ENCODE peak calls at places on chromosomes 13 and 19, in five cellular contexts. One of them, this sample, is unnamed.

GRCh38 chr13:40336228-40337221 is 329.9 kb downstream of the FOXO1 start:
- DNase-seq in tibial nerve: no peak
- DNase-seq in mesendoderm: no peak
- DNase-seq in esophagus squamous epithelium: no peak
- DNase-seq in left ventricle myocardium inferior: no peak
- DNase-seq in this sample: no peak

GRCh38 chr19:44647144-44647543 is 3.4 kb downstream of the PVR start:
- DNase-seq in tibial nerve: no peak
- DNase-seq in mesendoderm: no peak
- DNase-seq in esophagus squamous epithelium: no peak
- DNase-seq in left ventricle myocardium inferior: no peak
- DNase-seq in this sample: no peak

GRCh38 chr13:77139311-77139710 is 112.4 kb upstream of the FBXL3 start:
- DNase-seq in tibial nerve: no peak
- DNase-seq in mesendoderm: no peak
- DNase-seq in esophagus squamous epithelium: no peak
- DNase-seq in left ventricle myocardium inferior: no peak
- DNase-seq in this sample: no peak

GRCh38 chr19:34226036-34226435 is 28.3 kb upstream of the GARRE1 start:
- DNase-seq in tibial nerve: no peak
- DNase-seq in mesendoderm: no peak
- DNase-seq in esophagus squamous epithelium: no peak
- DNase-seq in left ventricle myocardium inferior: no peak
- DNase-seq in this sample: no peak

GRCh38 chr13:42270160-42270856 is 1.6 kb upstream of the AKAP11 start:
- DNase-seq in tibial nerve: no peak
- DNase-seq in mesendoderm: no peak
- DNase-seq in esophagus squamous epithelium: no peak
- DNase-seq in left ventricle myocardium inferior: no peak
- DNase-seq in this sample: no peak

GRCh38 chr13:30774214-30774730 is 38.9 kb downstream of the ALOX5AP start:
- DNase-seq in tibial nerve: no peak
- DNase-seq in mesendoderm: no peak
- DNase-seq in esophagus squamous epithelium: no peak
- DNase-seq in left ventricle myocardium inferior: no peak
- DNase-seq in this sample: peak; percentile 12

GRCh38 chr19:55643003-55643732 is at the start of gene ZNF581:
- DNase-seq in tibial nerve: peak; percentile 66
- DNase-seq in mesendoderm: peak; percentile 87
- DNase-seq in esophagus squamous epithelium: no peak
- DNase-seq in left ventricle myocardium inferior: peak; percentile 81
- DNase-seq in this sample: peak; percentile 80

GRCh38 chr19:35911790-35912189 is 3.7 kb upstream of the TYROBP start:
- DNase-seq in tibial nerve: no peak
- DNase-seq in mesendoderm: no peak
- DNase-seq in esophagus squamous epithelium: no peak
- DNase-seq in left ventricle myocardium inferior: no peak
- DNase-seq in this sample: no peak

GRCh38 chr13:97468331-97468730 is 34.4 kb downstream of the RAP2A start:
- DNase-seq in tibial nerve: peak; percentile 48
- DNase-seq in mesendoderm: peak; percentile 39
- DNase-seq in esophagus squamous epithelium: no peak
- DNase-seq in left ventricle myocardium inferior: no peak
- DNase-seq in this sample: no peak

GRCh38 chr13:60836821-60837220 is 439.8 kb downstream of the TDRD3 start:
- DNase-seq in tibial nerve: no peak
- DNase-seq in mesendoderm: no peak
- DNase-seq in esophagus squamous epithelium: no peak
- DNase-seq in left ventricle myocardium inferior: no peak
- DNase-seq in this sample: no peak

GRCh38 chr13:33182729-33183128 is 102.8 kb downstream of the STARD13 start:
- DNase-seq in tibial nerve: no peak
- DNase-seq in mesendoderm: no peak
- DNase-seq in esophagus squamous epithelium: no peak
- DNase-seq in left ventricle myocardium inferior: no peak
- DNase-seq in this sample: no peak

GRCh38 chr19:57302020-57302465 is 18.2 kb upstream of the ZNF543 start:
- DNase-seq in tibial nerve: no peak
- DNase-seq in mesendoderm: peak; percentile 58
- DNase-seq in esophagus squamous epithelium: no peak
- DNase-seq in left ventricle myocardium inferior: no peak
- DNase-seq in this sample: no peak

GRCh38 chr19:33515921-33516320 is 5.7 kb downstream of the PEPD start:
- DNase-seq in tibial nerve: no peak
- DNase-seq in mesendoderm: no peak
- DNase-seq in esophagus squamous epithelium: no peak
- DNase-seq in left ventricle myocardium inferior: no peak
- DNase-seq in this sample: no peak

GRCh38 chr19:48858984-48859710 is 9.3 kb downstream of the PLEKHA4 start:
- DNase-seq in tibial nerve: no peak
- DNase-seq in mesendoderm: no peak
- DNase-seq in esophagus squamous epithelium: no peak
- DNase-seq in left ventricle myocardium inferior: peak; percentile 40
- DNase-seq in this sample: peak; percentile 75

GRCh38 chr13:40190656-40191100 is 475.8 kb downstream of the FOXO1 start:
- DNase-seq in tibial nerve: peak; percentile 31
- DNase-seq in mesendoderm: peak; percentile 66
- DNase-seq in esophagus squamous epithelium: peak; percentile 19
- DNase-seq in left ventricle myocardium inferior: no peak
- DNase-seq in this sample: peak; percentile 27

GRCh38 chr19:19582471-19582870 is 36.0 kb downstream of the PBX4 start:
- DNase-seq in tibial nerve: no peak
- DNase-seq in mesendoderm: no peak
- DNase-seq in esophagus squamous epithelium: no peak
- DNase-seq in left ventricle myocardium inferior: no peak
- DNase-seq in this sample: no peak

GRCh38 chr19:56269348-56269747 is 3.2 kb upstream of the EDDM13 start:
- DNase-seq in tibial nerve: no peak
- DNase-seq in mesendoderm: no peak
- DNase-seq in esophagus squamous epithelium: no peak
- DNase-seq in left ventricle myocardium inferior: no peak
- DNase-seq in this sample: no peak

GRCh38 chr13:46032341-46032740 is 20.2 kb downstream of the ZC3H13 start:
- DNase-seq in tibial nerve: no peak
- DNase-seq in mesendoderm: no peak
- DNase-seq in esophagus squamous epithelium: no peak
- DNase-seq in left ventricle myocardium inferior: no peak
- DNase-seq in this sample: no peak
- H3K36me3 ChIP-seq in tibial nerve: peaks cover 46% of the 10 kb centered on the region
- H3K36me3 ChIP-seq in mesendoderm: no peaks in the 10 kb centered on the region
- H3K36me3 ChIP-seq in esophagus squamous epithelium: no peaks in the 10 kb centered on the region
- H3K36me3 ChIP-seq in left ventricle myocardium inferior: peaks cover 33% of the 10 kb centered on the region
- H3K36me3 ChIP-seq in this sample: peaks cover 10% of the 10 kb centered on the region

DNA sequence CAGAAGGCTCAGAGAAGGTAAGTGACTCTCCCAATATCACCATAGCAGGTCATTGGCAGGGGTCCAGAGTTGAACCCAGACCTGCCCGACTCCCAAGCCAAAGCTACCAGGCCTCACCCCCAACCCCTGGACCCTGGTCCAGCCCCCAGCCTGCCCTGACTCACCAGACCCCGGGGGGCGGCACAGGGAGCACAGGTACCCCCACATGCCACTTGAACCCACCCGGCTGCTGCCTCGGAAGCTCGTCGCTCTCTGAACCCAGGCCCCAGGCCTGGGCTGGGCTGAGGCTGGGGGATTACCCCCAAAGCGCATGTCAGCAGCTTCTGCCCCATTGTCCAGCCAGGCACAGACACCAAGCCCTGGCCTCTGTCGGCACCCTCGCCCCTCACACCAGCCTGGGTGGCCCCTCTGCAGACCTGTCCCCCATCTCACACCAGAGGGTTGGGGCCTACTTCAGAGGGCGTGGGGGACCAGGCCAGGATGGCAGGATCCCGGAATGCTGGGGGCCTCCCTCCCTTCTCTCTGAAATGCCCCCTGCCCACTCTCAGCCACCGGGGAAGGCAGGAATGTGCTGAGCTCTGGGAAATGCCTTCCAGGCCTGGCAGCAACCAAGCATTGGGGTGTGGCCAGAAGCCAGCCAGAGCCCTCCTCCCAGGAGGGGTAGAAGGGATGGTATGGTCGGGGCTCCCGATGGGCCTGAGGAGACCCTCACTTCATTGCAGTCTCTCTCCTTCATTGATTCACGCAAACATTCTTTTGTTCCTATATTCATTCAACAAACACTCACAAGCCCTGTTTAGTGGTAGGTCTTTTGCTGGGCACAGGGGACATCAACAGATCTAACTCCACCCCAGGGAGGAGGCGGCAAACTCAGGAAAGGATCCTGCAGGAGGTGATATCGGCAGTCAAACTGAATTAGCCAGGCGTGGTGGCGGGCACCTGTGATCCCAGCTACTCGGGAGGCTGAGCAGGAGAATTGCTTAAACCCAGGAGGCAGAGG is 1.7 kb upstream of the PRX start:
- DNase-seq in tibial nerve: no peak
- DNase-seq in mesendoderm: no peak
- DNase-seq in esophagus squamous epithelium: no peak
- DNase-seq in left ventricle myocardium inferior: no peak
- DNase-seq in this sample: no peak
- H3K27ac ChIP-seq in tibial nerve: no peak overlapping the region
- H3K27ac ChIP-seq in mesendoderm: no peak overlapping the region
- H3K27ac ChIP-seq in esophagus squamous epithelium: no peak overlapping the region
- H3K27ac ChIP-seq in left ventricle myocardium inferior: peak overlapping the region; percentile 96
- H3K27ac ChIP-seq in this sample: no peak overlapping the region

DNA sequence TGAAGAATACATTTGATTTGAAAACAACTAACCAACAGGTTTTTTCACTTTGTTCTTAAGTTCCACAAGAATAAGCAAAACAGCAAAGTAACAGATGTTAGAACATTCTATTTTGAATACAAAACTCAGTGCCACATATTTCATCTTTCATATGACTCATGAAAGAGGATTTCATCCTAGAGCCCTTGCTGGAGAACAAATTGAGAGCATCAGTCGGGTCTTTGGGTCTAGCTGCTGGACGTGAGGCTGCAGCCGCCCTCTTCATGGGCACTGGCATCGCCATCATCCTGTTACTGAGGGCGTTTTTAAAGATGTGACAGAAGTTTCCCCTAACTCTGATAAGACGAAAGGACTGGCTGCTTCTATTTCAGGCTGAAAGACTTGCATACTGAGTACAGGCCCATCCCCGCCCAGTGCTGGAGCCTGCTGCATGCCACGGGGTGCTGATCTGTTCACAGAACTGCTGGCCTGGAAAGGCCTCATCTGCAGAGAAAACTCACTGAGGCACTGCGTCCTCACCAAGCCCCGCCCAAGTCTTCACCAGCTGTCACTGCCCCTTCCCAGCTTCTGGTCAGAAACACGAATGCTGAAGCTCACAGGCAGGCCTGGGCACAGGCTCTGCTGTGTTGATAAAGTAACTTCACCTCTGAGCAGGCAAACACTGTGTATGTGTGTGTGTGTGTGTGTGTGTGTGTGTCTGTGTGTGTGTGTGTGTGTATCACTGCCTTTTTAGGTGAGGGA is 101.4 kb downstream of the TUBGCP3 start:
- DNase-seq in tibial nerve: no peak
- DNase-seq in mesendoderm: no peak
- DNase-seq in esophagus squamous epithelium: no peak
- DNase-seq in left ventricle myocardium inferior: no peak
- DNase-seq in this sample: no peak
- H3K4me1 ChIP-seq in tibial nerve: no peaks in the 10 kb centered on the region
- H3K4me1 ChIP-seq in mesendoderm: no peaks in the 10 kb centered on the region
- H3K4me1 ChIP-seq in esophagus squamous epithelium: no peaks in the 10 kb centered on the region
- H3K4me1 ChIP-seq in left ventricle myocardium inferior: no peaks in the 10 kb centered on the region
- H3K4me1 ChIP-seq in this sample: no peaks in the 10 kb centered on the region

GRCh38 chr13:109755551-109755950 is 30.8 kb downstream of the IRS2 start:
- DNase-seq in tibial nerve: no peak
- DNase-seq in mesendoderm: no peak
- DNase-seq in esophagus squamous epithelium: no peak
- DNase-seq in left ventricle myocardium inferior: no peak
- DNase-seq in this sample: no peak
- H3K36me3 ChIP-seq in tibial nerve: peaks cover 77% of the 10 kb centered on the region
- H3K36me3 ChIP-seq in mesendoderm: no peaks in the 10 kb centered on the region
- H3K36me3 ChIP-seq in esophagus squamous epithelium: no peaks in the 10 kb centered on the region
- H3K36me3 ChIP-seq in left ventricle myocardium inferior: peaks cover 31% of the 10 kb centered on the region
- H3K36me3 ChIP-seq in this sample: peaks cover 4% of the 10 kb centered on the region

GRCh38 chr13:24511824-24512207 is 762 bp downstream of the PARP4 start:
- DNase-seq in tibial nerve: no peak
- DNase-seq in mesendoderm: no peak
- DNase-seq in esophagus squamous epithelium: no peak
- DNase-seq in left ventricle myocardium inferior: no peak
- DNase-seq in this sample: no peak
- H3K27ac ChIP-seq in tibial nerve: peak overlapping the region; percentile 68
- H3K27ac ChIP-seq in mesendoderm: no peak overlapping the region
- H3K27ac ChIP-seq in esophagus squamous epithelium: peak overlapping the region; percentile 95
- H3K27ac ChIP-seq in left ventricle myocardium inferior: peak overlapping the region; percentile 92
- H3K27ac ChIP-seq in this sample: peak overlapping the region; percentile 76

DNA sequence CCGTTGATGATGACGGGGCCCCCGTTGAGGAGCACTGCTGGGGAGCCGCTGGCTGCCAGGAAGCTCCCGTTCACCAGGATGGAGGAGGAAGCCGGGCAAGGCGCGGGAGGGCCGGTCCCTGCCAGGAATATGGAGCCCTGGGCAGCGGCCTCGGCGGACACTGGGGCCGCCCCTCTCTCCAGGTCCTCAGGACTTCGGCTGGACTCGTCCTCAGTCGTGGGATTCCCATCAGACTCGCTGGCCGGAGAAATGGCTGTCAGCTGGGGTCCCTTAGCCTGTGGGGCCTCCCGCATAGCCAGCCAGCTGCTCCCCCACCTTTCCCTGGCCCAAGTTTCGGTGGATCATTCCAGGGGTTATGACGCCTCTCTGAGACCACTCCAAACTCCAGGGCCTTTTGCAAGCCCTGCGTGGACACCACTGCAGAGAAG is 2.1 kb downstream of the SIX5 start:
- DNase-seq in tibial nerve: no peak
- DNase-seq in mesendoderm: no peak
- DNase-seq in esophagus squamous epithelium: no peak
- DNase-seq in left ventricle myocardium inferior: no peak
- DNase-seq in this sample: no peak
- H3K4me1 ChIP-seq in tibial nerve: peaks cover 56% of the 10 kb centered on the region
- H3K4me1 ChIP-seq in mesendoderm: peaks cover 8% of the 10 kb centered on the region
- H3K4me1 ChIP-seq in esophagus squamous epithelium: peaks cover 42% of the 10 kb centered on the region
- H3K4me1 ChIP-seq in left ventricle myocardium inferior: peaks cover 73% of the 10 kb centered on the region
- H3K4me1 ChIP-seq in this sample: no peaks in the 10 kb centered on the region

GRCh38 chr13:36709136-36709895 is 35.5 kb downstream of the SERTM1 start:
- DNase-seq in tibial nerve: no peak
- DNase-seq in mesendoderm: no peak
- DNase-seq in esophagus squamous epithelium: no peak
- DNase-seq in left ventricle myocardium inferior: no peak
- DNase-seq in this sample: no peak
- H3K36me3 ChIP-seq in tibial nerve: no peaks in the 10 kb centered on the region
- H3K36me3 ChIP-seq in mesendoderm: no peaks in the 10 kb centered on the region
- H3K36me3 ChIP-seq in esophagus squamous epithelium: no peaks in the 10 kb centered on the region
- H3K36me3 ChIP-seq in left ventricle myocardium inferior: no peaks in the 10 kb centered on the region
- H3K36me3 ChIP-seq in this sample: no peaks in the 10 kb centered on the region

This sample was measured in CD8-positive, alpha-beta memory T cell.